ENCODE peak calls at places on chromosome 21, in ten cellular contexts. R, D, P, F, C, Y, B, J, X and A are unnamed samples.
A peak's percentile ranks its signal among the peaks of the same experiment; 100 is the strongest.

GRCh38 chr21:41128981-41129380 is 39.0 kb upstream of the BACE2 start:
- DNase-seq in X (no peak), D (no peak), R (no peak), C (no peak), Y (no peak), B (no peak), J (no peak), P (no peak), F (no peak), A (no peak)

GRCh38 chr21:34874689-34875513 is 174.2 kb downstream of the RUNX1 start:
- DNase-seq in J (no peak), Y (no peak), D (no peak), F (peak; percentile 18), X (no peak), C (no peak), B (no peak), R (no peak), P (no peak), A (no peak)

GRCh38 chr21:41816583-41817165 is 49.8 kb upstream of the RIPK4 start:
- DNase-seq in P (peak; percentile 77), F (peak; percentile 73), Y (peak; percentile 15), R (peak; percentile 39), C (peak; percentile 19), J (peak; percentile 37), X (peak; percentile 38), D (peak; percentile 50), B (peak; percentile 45), A (peak; percentile 74)

GRCh38 chr21:45887121-45887611 is 94.4 kb upstream of the COL6A1 start:
- DNase-seq in R (peak; percentile 61), J (no peak), D (no peak), P (no peak), Y (peak; percentile 74), B (no peak), F (no peak), X (peak; percentile 38), C (no peak), A (peak; percentile 79)

GRCh38 chr21:45280178-45280821 is 7.4 kb downstream of the POFUT2 start:
- DNase-seq in R (no peak), Y (no peak), F (no peak), C (no peak), D (no peak), X (no peak), B (no peak), P (no peak), J (no peak), A (no peak)

GRCh38 chr21:38773108-38774061 is 32.3 kb upstream of the ETS2 start:
- DNase-seq in R (no peak), J (no peak), D (no peak), X (no peak), Y (no peak), B (no peak), F (no peak), P (peak; percentile 95), C (peak; percentile 49), A (peak; percentile 75)

GRCh38 chr21:25002676-25003075 is 604.6 kb downstream of the MRPL39 start:
- DNase-seq in D (no peak), R (no peak), X (no peak), F (no peak), B (no peak), P (no peak), J (no peak), Y (no peak), C (no peak), A (no peak)

GRCh38 chr21:29443398-29444010 is 144.8 kb downstream of the BACH1 start:
- DNase-seq in R (no peak), F (no peak), Y (no peak), J (no peak), X (no peak), D (no peak), B (no peak), C (no peak), P (peak; percentile 8), A (no peak)

GRCh38 chr21:45293726-45294401 is 6.2 kb upstream of the POFUT2 start:
- DNase-seq in R (no peak), X (no peak), J (no peak), D (no peak), P (no peak), B (no peak), F (no peak), C (no peak), Y (no peak), A (no peak)

GRCh38 chr21:46538262-46538661 is 66.6 kb downstream of the S100B start:
- DNase-seq in C (no peak), X (no peak), J (no peak), D (no peak), F (no peak), R (no peak), B (no peak), Y (no peak), P (no peak), A (no peak)

GRCh38 chr21:42601656-42602055 is 51.8 kb upstream of the PDE9A start:
- DNase-seq in C (no peak), X (no peak), D (no peak), J (no peak), Y (no peak), R (no peak), B (no peak), F (no peak), P (no peak), A (no peak)

GRCh38 chr21:28705616-28706015 is 287.1 kb downstream of the LTN1 start:
- DNase-seq in C (no peak), R (no peak), F (no peak), D (no peak), P (no peak), X (no peak), B (no peak), J (no peak), Y (no peak), A (no peak)

GRCh38 chr21:29117372-29117955 is 13.0 kb upstream of the MAP3K7CL start:
- DNase-seq in F (no peak), D (no peak), Y (no peak), B (no peak), R (no peak), P (no peak), X (no peak), C (no peak), J (no peak), A (no peak)

GRCh38 chr21:31159808-31160207 is 121.5 kb upstream of the KRTAP19-8 start:
- DNase-seq in F (no peak), P (no peak), C (no peak), R (peak; percentile 54), D (no peak), X (no peak), Y (no peak), J (no peak), B (no peak), A (no peak)

GRCh38 chr21:31554511-31555022 is 104.9 kb upstream of the SOD1 start:
- DNase-seq in D (peak; percentile 40), Y (no peak), X (no peak), F (no peak), B (no peak), C (no peak), J (no peak), R (no peak), P (peak; percentile 36), A (no peak)

GRCh38 chr21:44572959-44573583 is 458 bp upstream of the KRTAP10-4 start:
- DNase-seq in Y (no peak), J (no peak), R (no peak), D (no peak), C (no peak), P (no peak), X (no peak), F (no peak), B (no peak), A (peak; percentile 50)

GRCh38 chr21:30541764-30542163 is at the start of gene KRTAP19-6:
- DNase-seq in X (no peak), Y (no peak), R (no peak), B (no peak), C (no peak), D (no peak), P (no peak), F (no peak), J (no peak), A (no peak)

GRCh38 chr21:39096754-39097153 is 86.5 kb downstream of the PSMG1 start:
- DNase-seq in P (no peak), B (no peak), C (no peak), D (no peak), Y (no peak), F (no peak), J (no peak), X (no peak), R (no peak), A (peak; percentile 63)

GRCh38 chr21:45839274-45839673 is 142.3 kb upstream of the COL6A1 start:
- DNase-seq in F (no peak), X (no peak), P (no peak), B (no peak), J (no peak), Y (no peak), C (no peak), D (no peak), R (no peak), A (no peak)

GRCh38 chr21:37658121-37658993 is 257.9 kb downstream of the KCNJ6 start:
- DNase-seq in R (no peak), D (no peak), B (no peak), F (no peak), Y (no peak), P (no peak), C (no peak), X (no peak), J (no peak), A (no peak)